ENCODE peak calls at places on chromosomes 13 and 19, in nine cellular contexts. One of them, this sample, is unnamed.

GRCh38 chr13:102878491-102878890 is 32.7 kb downstream of the ERCC5 start:
- DNase-seq in neural progenitor cell: peak
- DNase-seq in IMR-90: peak
- DNase-seq in astrocyte of the spinal cord: peak
- DNase-seq in hepatocyte: no peak
- DNase-seq in A549: no peak
- DNase-seq in heart right ventricle: no peak
- DNase-seq in choroid plexus epithelial cell: peak
- DNase-seq in AG10803: peak
- DNase-seq in this sample: no peak

GRCh38 chr13:72458701-72459100 is 268.7 kb downstream of the MZT1 start:
- DNase-seq in IMR-90: no peak
- DNase-seq in neural progenitor cell: peak
- DNase-seq in astrocyte of the spinal cord: peak
- DNase-seq in heart right ventricle: no peak
- DNase-seq in hepatocyte: no peak
- DNase-seq in A549: no peak
- DNase-seq in choroid plexus epithelial cell: peak
- DNase-seq in AG10803: peak
- DNase-seq in this sample: peak

GRCh38 chr13:23159205-23159586 is 21.6 kb upstream of the SGCG start:
- DNase-seq in choroid plexus epithelial cell: peak
- DNase-seq in IMR-90: peak
- DNase-seq in heart right ventricle: peak
- DNase-seq in neural progenitor cell: peak
- DNase-seq in astrocyte of the spinal cord: no peak
- DNase-seq in A549: peak
- DNase-seq in hepatocyte: peak
- DNase-seq in AG10803: peak
- DNase-seq in this sample: peak

GRCh38 chr13:35599385-35599784 is 122.9 kb upstream of the MAB21L1 start:
- DNase-seq in choroid plexus epithelial cell: peak
- DNase-seq in A549: no peak
- DNase-seq in neural progenitor cell: peak
- DNase-seq in astrocyte of the spinal cord: no peak
- DNase-seq in AG10803: peak
- DNase-seq in heart right ventricle: no peak
- DNase-seq in hepatocyte: no peak
- DNase-seq in IMR-90: no peak
- DNase-seq in this sample: peak

GRCh38 chr13:50444726-50445125 is 398.8 kb downstream of the DLEU7 start:
- DNase-seq in choroid plexus epithelial cell: no peak
- DNase-seq in IMR-90: no peak
- DNase-seq in heart right ventricle: no peak
- DNase-seq in astrocyte of the spinal cord: no peak
- DNase-seq in neural progenitor cell: no peak
- DNase-seq in hepatocyte: no peak
- DNase-seq in A549: no peak
- DNase-seq in AG10803: no peak
- DNase-seq in this sample: no peak

GRCh38 chr13:20960663-20961309 is 58.2 kb upstream of the XPO4 start:
- DNase-seq in IMR-90: no peak
- DNase-seq in hepatocyte: no peak
- DNase-seq in heart right ventricle: no peak
- DNase-seq in neural progenitor cell: no peak
- DNase-seq in astrocyte of the spinal cord: no peak
- DNase-seq in AG10803: no peak
- DNase-seq in choroid plexus epithelial cell: no peak
- DNase-seq in A549: no peak
- DNase-seq in this sample: no peak

GRCh38 chr13:21530656-21531055 is 71.6 kb upstream of the ZDHHC20 start:
- DNase-seq in neural progenitor cell: no peak
- DNase-seq in AG10803: no peak
- DNase-seq in IMR-90: no peak
- DNase-seq in A549: no peak
- DNase-seq in hepatocyte: no peak
- DNase-seq in astrocyte of the spinal cord: no peak
- DNase-seq in choroid plexus epithelial cell: no peak
- DNase-seq in heart right ventricle: no peak
- DNase-seq in this sample: no peak

GRCh38 chr19:46601318-46602224 is at the start of gene CALM3:
- DNase-seq in AG10803: no peak
- DNase-seq in neural progenitor cell: peak
- DNase-seq in astrocyte of the spinal cord: no peak
- DNase-seq in choroid plexus epithelial cell: no peak
- DNase-seq in hepatocyte: peak
- DNase-seq in A549: no peak
- DNase-seq in heart right ventricle: no peak
- DNase-seq in IMR-90: no peak
- DNase-seq in this sample: no peak

GRCh38 chr19:50667177-50667758 is 18.0 kb downstream of the C19orf81 start:
- DNase-seq in AG10803: no peak
- DNase-seq in A549: no peak
- DNase-seq in heart right ventricle: no peak
- DNase-seq in neural progenitor cell: no peak
- DNase-seq in IMR-90: no peak
- DNase-seq in choroid plexus epithelial cell: no peak
- DNase-seq in hepatocyte: no peak
- DNase-seq in astrocyte of the spinal cord: no peak
- DNase-seq in this sample: no peak

GRCh38 chr19:11091343-11092153 is 2.3 kb downstream of the LDLR start:
- DNase-seq in hepatocyte: peak
- DNase-seq in IMR-90: peak
- DNase-seq in astrocyte of the spinal cord: peak
- DNase-seq in AG10803: peak
- DNase-seq in neural progenitor cell: no peak
- DNase-seq in heart right ventricle: peak
- DNase-seq in choroid plexus epithelial cell: peak
- DNase-seq in A549: peak
- DNase-seq in this sample: peak

GRCh38 chr19:32662186-32662585 is 12.8 kb downstream of the ANKRD27 start:
- DNase-seq in heart right ventricle: no peak
- DNase-seq in A549: no peak
- DNase-seq in choroid plexus epithelial cell: peak
- DNase-seq in hepatocyte: no peak
- DNase-seq in AG10803: peak
- DNase-seq in neural progenitor cell: no peak
- DNase-seq in IMR-90: peak
- DNase-seq in astrocyte of the spinal cord: peak
- DNase-seq in this sample: peak

GRCh38 chr13:106986687-106987434 is 418.9 kb upstream of the ARGLU1 start:
- DNase-seq in hepatocyte: peak
- DNase-seq in IMR-90: no peak
- DNase-seq in neural progenitor cell: no peak
- DNase-seq in A549: no peak
- DNase-seq in AG10803: peak
- DNase-seq in choroid plexus epithelial cell: peak
- DNase-seq in heart right ventricle: no peak
- DNase-seq in astrocyte of the spinal cord: no peak
- DNase-seq in this sample: no peak

GRCh38 chr19:49497047-49497789 is 984 bp downstream of the RPS11 start:
- DNase-seq in astrocyte of the spinal cord: peak
- DNase-seq in hepatocyte: peak
- DNase-seq in heart right ventricle: peak
- DNase-seq in IMR-90: peak
- DNase-seq in choroid plexus epithelial cell: peak
- DNase-seq in AG10803: peak
- DNase-seq in neural progenitor cell: peak
- DNase-seq in A549: peak
- DNase-seq in this sample: peak

GRCh38 chr13:20387441-20387971 is 138.2 kb downstream of the CRYL1 start:
- DNase-seq in neural progenitor cell: no peak
- DNase-seq in heart right ventricle: no peak
- DNase-seq in hepatocyte: no peak
- DNase-seq in choroid plexus epithelial cell: peak
- DNase-seq in A549: no peak
- DNase-seq in AG10803: no peak
- DNase-seq in astrocyte of the spinal cord: peak
- DNase-seq in IMR-90: peak
- DNase-seq in this sample: peak

GRCh38 chr13:33775339-33776108 is 42.4 kb upstream of the RFC3 start:
- DNase-seq in A549: no peak
- DNase-seq in AG10803: no peak
- DNase-seq in IMR-90: no peak
- DNase-seq in astrocyte of the spinal cord: no peak
- DNase-seq in choroid plexus epithelial cell: no peak
- DNase-seq in hepatocyte: no peak
- DNase-seq in neural progenitor cell: peak
- DNase-seq in heart right ventricle: no peak
- DNase-seq in this sample: no peak

GRCh38 chr13:37014609-37015008 is 14.0 kb downstream of the EXOSC8 start:
- DNase-seq in heart right ventricle: no peak
- DNase-seq in astrocyte of the spinal cord: no peak
- DNase-seq in AG10803: peak
- DNase-seq in A549: no peak
- DNase-seq in neural progenitor cell: no peak
- DNase-seq in hepatocyte: no peak
- DNase-seq in choroid plexus epithelial cell: no peak
- DNase-seq in IMR-90: peak
- DNase-seq in this sample: no peak

DNA sequence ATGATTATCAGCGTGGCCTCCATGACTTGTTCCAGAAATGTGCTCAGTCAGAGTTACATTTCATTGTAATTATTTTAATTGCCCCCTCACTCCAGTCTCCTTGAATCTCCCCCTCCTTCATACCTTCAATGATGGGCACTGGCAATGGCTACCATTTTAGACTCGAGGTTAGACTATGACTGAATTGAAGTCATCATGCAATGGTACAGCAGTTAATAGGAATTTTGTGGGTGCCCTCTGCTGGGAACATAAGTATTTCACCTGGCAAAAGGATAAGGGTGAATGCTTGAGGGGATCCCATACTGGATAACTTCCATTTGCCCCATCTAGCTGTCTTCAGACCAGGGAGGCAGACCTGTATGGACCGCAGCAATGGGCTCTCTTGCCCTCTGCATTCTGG is 32.2 kb upstream of the USP12 start:
- DNase-seq in AG10803: peak
- DNase-seq in choroid plexus epithelial cell: peak
- DNase-seq in heart right ventricle: no peak
- DNase-seq in astrocyte of the spinal cord: no peak
- DNase-seq in A549: peak
- DNase-seq in hepatocyte: no peak
- DNase-seq in neural progenitor cell: no peak
- DNase-seq in IMR-90: peak
- DNase-seq in this sample: peak
- TF ChIP-seq CTCF in AG10803: peak
- TF ChIP-seq CTCF in choroid plexus epithelial cell: peak
- TF ChIP-seq CTCF in heart right ventricle: peak
- TF ChIP-seq CTCF in astrocyte of the spinal cord: no peak
- TF ChIP-seq CTCF in A549: peak
- TF ChIP-seq CTCF in hepatocyte: peak
- TF ChIP-seq CTCF in neural progenitor cell: no peak
- TF ChIP-seq CTCF in IMR-90: peak
- TF ChIP-seq CTCF in this sample: peak

DNA sequence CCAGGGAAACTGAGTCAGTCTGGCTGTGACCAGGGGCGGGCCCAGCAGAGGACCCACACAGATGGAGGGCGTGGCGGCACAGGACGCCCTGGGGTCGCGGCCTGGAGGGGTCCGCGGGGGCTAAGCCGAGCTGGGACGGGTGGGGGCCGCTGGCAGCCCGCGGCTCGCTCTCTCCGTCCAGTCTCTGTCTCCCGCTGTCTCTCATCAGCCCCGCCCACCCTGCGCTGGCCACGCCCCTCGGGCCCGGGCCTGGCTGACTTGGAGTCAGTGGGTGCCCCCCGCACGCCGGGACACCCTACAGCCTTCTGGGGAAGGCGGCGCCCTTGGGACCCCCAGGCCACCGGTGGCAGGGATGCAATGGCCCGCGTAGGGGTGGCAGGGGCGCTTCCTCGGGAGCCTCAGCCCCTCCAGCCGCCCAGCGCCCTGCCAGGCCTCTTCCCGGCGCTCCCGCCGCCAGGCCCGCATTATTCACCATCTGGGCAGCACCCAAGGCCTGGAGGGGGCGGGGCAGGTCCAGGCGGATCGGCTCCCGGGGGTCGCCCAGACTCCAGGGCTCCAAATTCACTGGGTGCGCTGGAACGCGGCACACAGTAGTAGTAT is at the start of gene TBXA2R:
- DNase-seq in neural progenitor cell: peak
- DNase-seq in hepatocyte: peak
- DNase-seq in heart right ventricle: peak
- DNase-seq in A549: peak
- DNase-seq in choroid plexus epithelial cell: peak
- DNase-seq in astrocyte of the spinal cord: peak
- DNase-seq in IMR-90: peak
- DNase-seq in AG10803: peak
- DNase-seq in this sample: peak
- H3K4me3 ChIP-seq in neural progenitor cell: peak
- H3K4me3 ChIP-seq in hepatocyte: no peak
- H3K4me3 ChIP-seq in heart right ventricle: peak
- H3K4me3 ChIP-seq in A549: peak
- H3K4me3 ChIP-seq in choroid plexus epithelial cell: peak
- H3K4me3 ChIP-seq in astrocyte of the spinal cord: peak
- H3K4me3 ChIP-seq in IMR-90: peak
- H3K4me3 ChIP-seq in AG10803: peak
- H3K4me3 ChIP-seq in this sample: no peak

GRCh38 chr13:29730253-29730652 is 120.2 kb downstream of the UBL3 start:
- DNase-seq in astrocyte of the spinal cord: no peak
- DNase-seq in neural progenitor cell: no peak
- DNase-seq in heart right ventricle: no peak
- DNase-seq in hepatocyte: no peak
- DNase-seq in IMR-90: no peak
- DNase-seq in choroid plexus epithelial cell: no peak
- DNase-seq in A549: no peak
- DNase-seq in AG10803: no peak
- DNase-seq in this sample: no peak
- TF ChIP-seq CTCF in astrocyte of the spinal cord: no peak
- TF ChIP-seq CTCF in neural progenitor cell: no peak
- TF ChIP-seq CTCF in heart right ventricle: no peak
- TF ChIP-seq CTCF in hepatocyte: no peak
- TF ChIP-seq CTCF in IMR-90: no peak
- TF ChIP-seq CTCF in choroid plexus epithelial cell: no peak
- TF ChIP-seq CTCF in A549: no peak
- TF ChIP-seq CTCF in AG10803: no peak
- TF ChIP-seq CTCF in this sample: no peak

GRCh38 chr13:77915676-77916075 is 3.0 kb downstream of the EDNRB start:
- DNase-seq in A549: no peak
- DNase-seq in neural progenitor cell: no peak
- DNase-seq in hepatocyte: no peak
- DNase-seq in heart right ventricle: no peak
- DNase-seq in AG10803: no peak
- DNase-seq in choroid plexus epithelial cell: no peak
- DNase-seq in astrocyte of the spinal cord: no peak
- DNase-seq in IMR-90: no peak
- DNase-seq in this sample: no peak

GRCh38 chr13:77919351-77920294 is 992 bp upstream of the EDNRB start:
- DNase-seq in hepatocyte: peak
- DNase-seq in IMR-90: peak
- DNase-seq in neural progenitor cell: peak
- DNase-seq in A549: no peak
- DNase-seq in choroid plexus epithelial cell: peak
- DNase-seq in heart right ventricle: peak
- DNase-seq in AG10803: no peak
- DNase-seq in astrocyte of the spinal cord: peak
- DNase-seq in this sample: peak

GRCh38 chr13:77918391-77919261 is at the start of gene EDNRB:
- DNase-seq in IMR-90: peak
- DNase-seq in AG10803: peak
- DNase-seq in neural progenitor cell: peak
- DNase-seq in A549: no peak
- DNase-seq in choroid plexus epithelial cell: peak
- DNase-seq in heart right ventricle: peak
- DNase-seq in astrocyte of the spinal cord: peak
- DNase-seq in hepatocyte: peak
- DNase-seq in this sample: peak

GRCh38 chr13:77916481-77916880 is 2.1 kb downstream of the EDNRB start:
- DNase-seq in A549: no peak
- DNase-seq in AG10803: no peak
- DNase-seq in heart right ventricle: no peak
- DNase-seq in choroid plexus epithelial cell: no peak
- DNase-seq in neural progenitor cell: no peak
- DNase-seq in IMR-90: no peak
- DNase-seq in astrocyte of the spinal cord: no peak
- DNase-seq in hepatocyte: no peak
- DNase-seq in this sample: no peak
- H3K4me3 ChIP-seq in A549: no peak
- H3K4me3 ChIP-seq in AG10803: no peak
- H3K4me3 ChIP-seq in heart right ventricle: peak
- H3K4me3 ChIP-seq in choroid plexus epithelial cell: no peak
- H3K4me3 ChIP-seq in neural progenitor cell: no peak
- H3K4me3 ChIP-seq in IMR-90: peak
- H3K4me3 ChIP-seq in astrocyte of the spinal cord: no peak
- H3K4me3 ChIP-seq in hepatocyte: no peak
- H3K4me3 ChIP-seq in this sample: no peak